ENCODE peak calls at places on chromosome 20, in nine cellular contexts. R, N, K, C, M, T, D, J and B are unnamed samples.
A peak's percentile ranks its signal among the peaks of the same experiment; 100 is the strongest.

GRCh38 chr20:51326241-51326819 is 216.2 kb downstream of the NFATC2 start:
- DNase-seq in R (peak; percentile 75), N (peak; percentile 82), K (peak; percentile 61), C (no peak), M (no peak), T (peak; percentile 62), D (no peak), J (peak; percentile 70), B (no peak)

GRCh38 chr20:25459111-25459830 is 51.8 kb downstream of the GINS1 start:
- DNase-seq in R (no peak), N (no peak), K (no peak), C (no peak), M (no peak), T (no peak), D (no peak), J (no peak), B (no peak)

GRCh38 chr20:45300961-45301360 is 5.7 kb upstream of the RBPJL start:
- DNase-seq in R (no peak), N (peak; percentile 68), K (no peak), C (no peak), M (peak; percentile 47), T (no peak), D (no peak), J (peak; percentile 37), B (no peak)

GRCh38 chr20:47355489-47356219 is 845 bp downstream of the ZMYND8 start:
- DNase-seq in R (no peak), N (peak; percentile 37), K (peak; percentile 13), C (no peak), M (no peak), T (no peak), D (no peak), J (peak; percentile 69), B (no peak)

GRCh38 chr20:22411568-22412450 is 172.6 kb downstream of the FOXA2 start:
- DNase-seq in R (peak; percentile 78), N (no peak), K (no peak), C (no peak), M (no peak), T (peak; percentile 73), D (peak; percentile 57), J (peak; percentile 97), B (no peak)

GRCh38 chr20:54061106-54061881 is 9.1 kb downstream of the BCAS1 start:
- DNase-seq in R (no peak), N (no peak), K (no peak), C (no peak), M (no peak), T (peak; percentile 25), D (no peak), J (peak; percentile 64), B (no peak)

GRCh38 chr20:33790571-33790970 is 20.6 kb upstream of the CHMP4B start:
- DNase-seq in R (no peak), N (no peak), K (no peak), C (no peak), M (no peak), T (no peak), D (no peak), J (no peak), B (no peak)

GRCh38 chr20:23061713-23062561 is 12.5 kb upstream of the THBD start:
- DNase-seq in R (peak; percentile 67), N (peak; percentile 16), K (peak; percentile 44), C (peak; percentile 80), M (peak; percentile 73), T (peak; percentile 81), D (peak; percentile 36), J (peak; percentile 89), B (no peak)

GRCh38 chr20:51360451-51361230 is 181.9 kb downstream of the NFATC2 start:
- DNase-seq in R (no peak), N (no peak), K (no peak), C (no peak), M (peak; percentile 100), T (peak; percentile 98), D (no peak), J (peak; percentile 95), B (peak; percentile 85)

GRCh38 chr20:41573955-41574354 is 44.2 kb downstream of the CHD6 start:
- DNase-seq in R (no peak), N (no peak), K (no peak), C (no peak), M (no peak), T (no peak), D (no peak), J (no peak), B (no peak)

GRCh38 chr20:1469925-1470571 is 3.4 kb upstream of the NSFL1C start:
- DNase-seq in R (peak; percentile 85), N (peak; percentile 87), K (peak; percentile 81), C (peak; percentile 90), M (peak; percentile 100), T (peak; percentile 99), D (peak; percentile 47), J (peak; percentile 99), B (peak; percentile 95)

GRCh38 chr20:19774086-19774933 is 16.3 kb downstream of the RIN2 start:
- DNase-seq in R (no peak), N (peak; percentile 69), K (no peak), C (no peak), M (no peak), T (no peak), D (no peak), J (peak; percentile 16), B (no peak)

GRCh38 chr20:37564388-37565133 is 36.9 kb upstream of the BLCAP start:
- DNase-seq in R (peak; percentile 69), N (peak; percentile 87), K (peak; percentile 56), C (peak; percentile 46), M (peak; percentile 70), T (peak; percentile 9), D (peak; percentile 44), J (peak; percentile 39), B (no peak)

GRCh38 chr20:18989736-18990474 is 176.3 kb downstream of the SCP2D1 start:
- DNase-seq in R (peak; percentile 65), N (no peak), K (no peak), C (peak; percentile 77), M (no peak), T (no peak), D (peak; percentile 80), J (no peak), B (no peak)

GRCh38 chr20:59495894-59496510 is 108.3 kb upstream of the PHACTR3 start:
- DNase-seq in R (peak; percentile 89), N (peak; percentile 88), K (peak; percentile 65), C (peak; percentile 71), M (peak; percentile 74), T (peak; percentile 59), D (peak; percentile 37), J (peak; percentile 72), B (no peak)
- H3K27ac ChIP-seq in R (peak overlapping the region; percentile 48), N (no peak overlapping the region), K (no peak overlapping the region), C (no peak overlapping the region), M (no peak overlapping the region), T (no peak overlapping the region), D (no peak overlapping the region), J (no peak overlapping the region), B (no peak overlapping the region)

GRCh38 chr20:62117658-62118057 is 4.6 kb upstream of the LSM14B start:
- DNase-seq in R (peak; percentile 43), N (peak; percentile 34), K (no peak), C (no peak), M (no peak), T (no peak), D (no peak), J (no peak), B (no peak)
- H3K27ac ChIP-seq in R (no peak overlapping the region), N (no peak overlapping the region), K (no peak overlapping the region), C (no peak overlapping the region), M (no peak overlapping the region), T (no peak overlapping the region), D (no peak overlapping the region), J (no peak overlapping the region), B (no peak overlapping the region)

GRCh38 chr20:17635320-17635673 is 46.7 kb downstream of the RRBP1 start:
- DNase-seq in R (no peak), N (no peak), K (no peak), C (no peak), M (no peak), T (no peak), D (no peak), J (no peak), B (no peak)

GRCh38 chr20:17637985-17638640 is 43.9 kb downstream of the RRBP1 start:
- DNase-seq in R (no peak), N (no peak), K (no peak), C (no peak), M (no peak), T (no peak), D (no peak), J (no peak), B (no peak)

GRCh38 chr20:17635846-17636245 is 46.2 kb downstream of the RRBP1 start:
- DNase-seq in R (peak; percentile 72), N (no peak), K (no peak), C (no peak), M (no peak), T (peak; percentile 49), D (peak; percentile 67), J (peak; percentile 46), B (no peak)

GRCh38 chr20:17637413-17637780 is 44.6 kb downstream of the RRBP1 start:
- DNase-seq in R (no peak), N (no peak), K (no peak), C (no peak), M (no peak), T (no peak), D (no peak), J (no peak), B (no peak)

DNA sequence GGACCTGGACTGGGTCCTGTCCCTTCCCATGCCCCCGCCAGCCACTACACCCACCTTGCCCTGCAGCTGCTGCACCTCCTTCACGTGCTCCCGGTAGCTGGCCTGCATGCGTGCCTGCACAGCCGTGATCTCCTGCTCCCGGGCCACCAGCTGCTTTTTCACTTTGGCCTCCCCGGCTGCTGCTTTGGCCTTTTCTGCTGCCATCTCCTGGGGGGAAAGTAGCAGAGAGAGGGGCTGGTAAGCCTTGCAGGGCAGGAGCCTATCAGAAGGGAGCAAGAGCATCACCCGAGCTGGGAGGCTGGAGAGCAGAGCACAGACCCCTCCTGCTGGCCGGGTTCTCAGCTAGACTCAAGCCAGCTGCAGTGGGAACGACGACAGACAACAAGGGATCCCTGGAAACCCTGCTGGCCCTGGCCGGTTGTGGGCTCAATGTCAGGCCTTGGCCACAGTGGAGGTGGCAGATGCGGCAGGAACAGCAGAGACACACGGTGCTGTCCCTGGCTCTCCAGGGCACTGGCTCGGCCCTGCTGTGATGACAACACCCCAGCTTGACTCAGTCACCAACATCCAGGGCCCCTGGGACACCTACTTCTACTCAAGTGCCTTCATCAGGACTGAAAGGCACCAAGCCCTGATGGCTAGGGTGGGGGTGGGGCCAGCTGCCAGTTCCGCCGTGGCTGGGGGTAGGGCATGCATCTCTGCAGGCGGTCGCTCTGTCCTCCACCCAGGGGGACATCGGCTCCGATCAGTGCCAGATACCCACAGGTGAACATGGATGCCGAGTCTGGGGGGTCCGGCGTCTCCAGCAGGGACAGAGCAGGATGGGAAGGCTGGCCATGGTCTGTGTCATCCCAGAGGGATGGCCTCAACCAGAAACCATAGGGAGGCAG is 45.3 kb downstream of the RRBP1 start:
- DNase-seq in R (no peak), N (peak; percentile 85), K (no peak), C (no peak), M (no peak), T (no peak), D (no peak), J (no peak), B (no peak)
- H3K27ac ChIP-seq in R (no peak overlapping the region), N (no peak overlapping the region), K (no peak overlapping the region), C (peak overlapping the region; percentile 53), M (no peak overlapping the region), T (peak overlapping the region; percentile 41), D (peak overlapping the region; percentile 63), J (peak overlapping the region; percentile 53), B (no peak overlapping the region)

DNA sequence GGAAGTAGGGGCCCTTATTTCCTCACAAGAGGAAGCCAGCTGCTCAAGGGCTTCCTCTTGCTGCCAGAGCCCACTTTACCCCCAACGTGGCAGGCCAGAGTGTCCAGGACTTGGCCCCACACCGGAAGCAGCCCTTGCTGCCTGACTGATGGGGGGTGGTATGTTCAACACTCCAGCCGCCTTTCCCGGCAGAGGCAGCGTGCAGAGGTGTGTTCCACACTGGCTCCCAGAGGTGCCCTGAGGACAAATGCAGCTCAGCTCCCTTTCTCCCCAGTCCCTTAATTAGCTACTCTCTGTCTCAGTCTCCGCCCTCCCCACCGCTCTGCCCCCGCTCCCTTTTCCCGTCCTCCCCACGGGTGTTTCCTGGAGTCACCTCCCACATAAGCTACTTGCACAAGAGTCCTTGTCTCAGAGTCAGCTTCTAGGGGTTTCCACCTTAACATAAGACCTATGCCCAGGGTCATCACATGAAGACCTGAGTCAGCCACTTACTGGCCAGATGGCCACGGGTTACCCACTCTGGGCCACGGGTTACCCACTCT is 61.7 kb upstream of the SHLD1 start:
- DNase-seq in R (no peak), N (no peak), K (peak; percentile 81), C (no peak), M (no peak), T (no peak), D (no peak), J (peak; percentile 14), B (no peak)
- H3K27ac ChIP-seq in R (no peak overlapping the region), N (no peak overlapping the region), K (peak overlapping the region; percentile 73), C (no peak overlapping the region), M (no peak overlapping the region), T (no peak overlapping the region), D (peak overlapping the region; percentile 33), J (no peak overlapping the region), B (no peak overlapping the region)